ENCODE peak calls at places on chromosomes 2 and 18, in nine cellular contexts. K is endodermal cell; Z is CD8-positive, alpha-beta T cell; W is left lung; J is endothelial cell of umbilical vein; L is AG10803; O is mesendoderm; P is left ventricle myocardium inferior; Y is thoracic aorta. A is an unnamed sample.
A peak's percentile ranks its signal among the peaks of the same experiment; 100 is the strongest.

GRCh38 chr18:10230072-10230471 is 224.4 kb upstream of the APCDD1 start:
- DNase-seq in K (peak; percentile 70), Z (no peak), W (no peak), J (peak; percentile 20), L (peak; percentile 92), O (peak; percentile 85), P (no peak), Y (no peak), A (no peak)

GRCh38 chr2:218318241-218318640 is 25.9 kb upstream of the TMBIM1 start:
- DNase-seq in K (no peak), Z (no peak), W (no peak), J (no peak), L (no peak), O (no peak), P (no peak), Y (no peak), A (no peak)

GRCh38 chr2:157971702-157972101 is 95.6 kb upstream of the ACVR1 start:
- DNase-seq in K (no peak), Z (no peak), W (no peak), J (no peak), L (no peak), O (peak; percentile 69), P (no peak), Y (no peak), A (no peak)

GRCh38 chr2:74368499-74368898 is 11.6 kb downstream of the DCTN1 start:
- DNase-seq in K (no peak), Z (no peak), W (no peak), J (no peak), L (no peak), O (no peak), P (no peak), Y (no peak), A (no peak)

GRCh38 chr2:165629776-165630175 is 160.3 kb downstream of the CSRNP3 start:
- DNase-seq in K (no peak), Z (no peak), W (no peak), J (no peak), L (no peak), O (no peak), P (no peak), Y (no peak), A (no peak)

GRCh38 chr2:207716061-207716460 is 4.6 kb downstream of the CCNYL1 start:
- DNase-seq in K (no peak), Z (no peak), W (no peak), J (no peak), L (no peak), O (no peak), P (no peak), Y (no peak), A (no peak)

GRCh38 chr2:66691199-66691975 is 256.5 kb downstream of the MEIS1 start:
- DNase-seq in K (no peak), Z (no peak), W (no peak), J (no peak), L (peak; percentile 33), O (no peak), P (no peak), Y (no peak), A (no peak)

GRCh38 chr2:227482638-227483340 is 10.8 kb downstream of the AGFG1 start:
- DNase-seq in K (no peak), Z (no peak), W (no peak), J (no peak), L (peak; percentile 56), O (no peak), P (no peak), Y (no peak), A (no peak)

GRCh38 chr18:28766721-28767120 is 589.8 kb upstream of the CDH2 start:
- DNase-seq in K (no peak), Z (no peak), W (no peak), J (no peak), L (no peak), O (no peak), P (no peak), Y (no peak), A (no peak)

GRCh38 chr2:174465327-174465726 is 21.5 kb downstream of the GPR155 start:
- DNase-seq in K (peak; percentile 75), Z (no peak), W (no peak), J (no peak), L (no peak), O (peak; percentile 85), P (no peak), Y (no peak), A (no peak)

GRCh38 chr2:209663149-209663548 is 108.5 kb upstream of the UNC80 start:
- DNase-seq in K (no peak), Z (no peak), W (no peak), J (peak; percentile 47), L (no peak), O (peak; percentile 14), P (no peak), Y (no peak), A (no peak)

GRCh38 chr2:181462032-181462431 is 4.8 kb downstream of the ITGA4 start:
- DNase-seq in K (no peak), Z (no peak), W (no peak), J (no peak), L (no peak), O (no peak), P (no peak), Y (no peak), A (peak; percentile 32)

GRCh38 chr2:181459646-181460045 is 2.5 kb downstream of the ITGA4 start:
- DNase-seq in K (no peak), Z (no peak), W (no peak), J (no peak), L (peak; percentile 70), O (no peak), P (no peak), Y (no peak), A (no peak)

GRCh38 chr2:181458881-181459280 is 1.7 kb downstream of the ITGA4 start:
- DNase-seq in K (no peak), Z (no peak), W (no peak), J (no peak), L (no peak), O (no peak), P (no peak), Y (no peak), A (no peak)

GRCh38 chr2:181463573-181463972 is 6.4 kb downstream of the ITGA4 start:
- DNase-seq in K (no peak), Z (no peak), W (no peak), J (no peak), L (no peak), O (no peak), P (no peak), Y (no peak), A (no peak)

DNA sequence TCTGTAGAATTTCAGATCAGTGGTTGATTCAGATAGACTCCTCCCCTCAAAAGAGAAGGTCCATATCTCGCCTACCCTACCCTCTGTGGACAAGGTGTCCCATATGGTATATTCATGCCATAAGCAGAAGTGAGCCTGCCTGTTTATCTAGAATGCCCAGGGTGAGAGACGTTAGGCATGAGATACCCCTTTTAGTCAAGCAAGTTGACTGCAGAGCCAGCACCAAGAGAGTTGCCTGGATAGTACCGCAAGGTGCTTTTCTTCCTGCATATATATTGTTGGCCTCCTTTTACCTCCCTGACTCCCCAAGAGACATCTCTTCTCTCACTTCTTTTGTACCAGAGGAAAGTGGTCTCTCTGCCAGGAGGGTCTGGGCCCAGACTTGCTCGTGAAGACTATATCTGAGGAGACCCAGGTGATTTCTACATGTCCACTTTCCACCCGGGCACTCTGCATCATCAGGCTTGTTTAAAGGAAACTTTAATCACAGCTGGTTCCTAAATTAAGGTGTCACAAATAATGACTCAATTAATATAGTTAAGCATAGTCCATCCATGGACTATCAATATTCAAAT is 4.0 kb downstream of the ITGA4 start:
- DNase-seq in K (no peak), Z (peak; percentile 55), W (no peak), J (no peak), L (no peak), O (no peak), P (no peak), Y (no peak), A (no peak)
- H3K4me3 ChIP-seq in K (no peak overlapping the region), Z (peak overlapping the region; percentile 30), W (peak overlapping the region; percentile 5), J (no peak overlapping the region), L (no peak overlapping the region), O (no peak overlapping the region), P (no peak overlapping the region), Y (peak overlapping the region; percentile 1), A (peak overlapping the region; percentile 91)

GRCh38 chr2:222577341-222577740 is 78.6 kb downstream of the FARSB start:
- DNase-seq in K (no peak), Z (no peak), W (no peak), J (no peak), L (no peak), O (peak; percentile 27), P (no peak), Y (no peak), A (no peak)

GRCh38 chr2:222572264-222572721 is 83.6 kb downstream of the FARSB start:
- DNase-seq in K (no peak), Z (no peak), W (no peak), J (no peak), L (no peak), O (no peak), P (no peak), Y (no peak), A (no peak)

GRCh38 chr2:222572761-222573174 is 83.1 kb downstream of the FARSB start:
- DNase-seq in K (no peak), Z (no peak), W (no peak), J (peak; percentile 8), L (peak; percentile 67), O (no peak), P (no peak), Y (no peak), A (no peak)

GRCh38 chr2:222576390-222577081 is 79.4 kb downstream of the FARSB start:
- DNase-seq in K (no peak), Z (no peak), W (no peak), J (peak; percentile 34), L (no peak), O (no peak), P (no peak), Y (no peak), A (no peak)

GRCh38 chr2:222575618-222576017 is 80.3 kb downstream of the FARSB start:
- DNase-seq in K (no peak), Z (no peak), W (no peak), J (no peak), L (no peak), O (no peak), P (no peak), Y (no peak), A (no peak)
- H3K4me3 ChIP-seq in K (no peak overlapping the region), Z (no peak overlapping the region), W (no peak overlapping the region), J (no peak overlapping the region), L (no peak overlapping the region), O (no peak overlapping the region), P (no peak overlapping the region), Y (no peak overlapping the region), A (no peak overlapping the region)

GRCh38 chr18:55345103-55345950 is 242.7 kb downstream of the TCF4 start:
- DNase-seq in K (no peak), Z (no peak), W (no peak), J (no peak), L (no peak), O (no peak), P (no peak), Y (no peak), A (no peak)
- H3K4me3 ChIP-seq in K (no peak overlapping the region), Z (no peak overlapping the region), W (no peak overlapping the region), J (no peak overlapping the region), L (no peak overlapping the region), O (no peak overlapping the region), P (no peak overlapping the region), Y (no peak overlapping the region), A (no peak overlapping the region)

DNA sequence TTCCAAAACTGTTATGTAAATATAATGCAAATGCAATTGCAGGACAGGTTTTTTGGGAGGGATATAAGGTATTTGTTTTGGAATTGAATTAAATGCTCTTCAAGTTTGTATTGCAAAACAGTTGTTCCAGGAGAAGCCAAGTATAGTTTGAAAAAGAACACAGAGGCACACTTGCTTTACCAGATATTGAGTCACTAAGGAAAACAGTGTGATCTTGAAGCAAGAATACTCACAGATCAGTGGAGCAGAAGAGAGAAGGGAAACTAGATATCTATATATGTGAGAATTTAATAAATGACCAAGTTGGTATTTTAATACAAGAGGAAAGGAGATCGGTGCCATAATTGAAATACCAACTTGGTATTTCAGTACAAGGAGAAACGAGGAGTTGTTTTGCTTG is 178.9 kb downstream of the CAPN13 start:
- DNase-seq in K (no peak), Z (no peak), W (no peak), J (no peak), L (peak; percentile 22), O (no peak), P (no peak), Y (no peak), A (no peak)
- H3K4me3 ChIP-seq in K (no peak overlapping the region), Z (no peak overlapping the region), W (no peak overlapping the region), J (no peak overlapping the region), L (no peak overlapping the region), O (no peak overlapping the region), P (no peak overlapping the region), Y (no peak overlapping the region), A (no peak overlapping the region)

A was measured in naive thymus-derived CD4-positive, alpha-beta T cell.